ENCODE peak calls at places on chromosomes 16 and 17, in four cellular contexts. One of them, this sample, is unnamed.

GRCh38 chr16:47528431-47528830 is 67.3 kb downstream of the PHKB start:
- DNase-seq in fibroblast of mammary gland: peak; percentile 2
- DNase-seq in HS-5: no peak
- DNase-seq in T follicular helper cell: no peak
- DNase-seq in this sample: no peak

GRCh38 chr16:77585852-77586251 is 136.5 kb upstream of the NUDT7 start:
- DNase-seq in fibroblast of mammary gland: peak; percentile 61
- DNase-seq in HS-5: peak; percentile 67
- DNase-seq in T follicular helper cell: no peak
- DNase-seq in this sample: peak; percentile 75

GRCh38 chr17:5434984-5435383 is 4.0 kb downstream of the C1QBP start:
- DNase-seq in fibroblast of mammary gland: no peak
- DNase-seq in HS-5: no peak
- DNase-seq in T follicular helper cell: no peak
- DNase-seq in this sample: no peak

GRCh38 chr17:36934759-36935630 is 2.3 kb upstream of the LHX1 start:
- DNase-seq in fibroblast of mammary gland: no peak
- DNase-seq in HS-5: no peak
- DNase-seq in T follicular helper cell: no peak
- DNase-seq in this sample: no peak

GRCh38 chr17:76920364-76921139 is 52.3 kb downstream of the MGAT5B start:
- DNase-seq in fibroblast of mammary gland: no peak
- DNase-seq in HS-5: no peak
- DNase-seq in T follicular helper cell: no peak
- DNase-seq in this sample: no peak

GRCh38 chr17:4604111-4604644 is 19.8 kb downstream of the SMTNL2 start:
- DNase-seq in fibroblast of mammary gland: peak; percentile 65
- DNase-seq in HS-5: no peak
- DNase-seq in T follicular helper cell: no peak
- DNase-seq in this sample: peak; percentile 40

GRCh38 chr17:42682400-42683384 is at the start of gene CNTNAP1:
- DNase-seq in fibroblast of mammary gland: peak; percentile 68
- DNase-seq in HS-5: no peak
- DNase-seq in T follicular helper cell: no peak
- DNase-seq in this sample: peak; percentile 81

GRCh38 chr17:80428796-80429195 is 13.8 kb downstream of the ENDOV start:
- DNase-seq in fibroblast of mammary gland: no peak
- DNase-seq in HS-5: no peak
- DNase-seq in T follicular helper cell: no peak
- DNase-seq in this sample: no peak

GRCh38 chr16:16185095-16185494 is 38.2 kb downstream of the ABCC6 start:
- DNase-seq in fibroblast of mammary gland: no peak
- DNase-seq in HS-5: no peak
- DNase-seq in T follicular helper cell: no peak
- DNase-seq in this sample: no peak